ENCODE peak calls at places on chromosomes 11 and 22, in four cellular contexts. H is HCT116, Y is upper lobe of left lung, A is spleen. I is an unnamed sample.
A peak's percentile ranks its signal among the peaks of the same experiment; 100 is the strongest.

GRCh38 chr11:74157169-74157568 is 13.6 kb downstream of the C2CD3 start:
- DNase-seq in H (no peak), Y (no peak), A (no peak), I (no peak)

GRCh38 chr11:87859583-87859982 is 315.7 kb downstream of the RAB38 start:
- DNase-seq in H (no peak), Y (no peak), A (no peak), I (no peak)

GRCh38 chr11:57778318-57779037 is 16.9 kb downstream of the CTNND1 start:
- DNase-seq in H (peak; percentile 89), Y (no peak), A (peak; percentile 79), I (no peak)

GRCh38 chr11:36454991-36455611 is 55.0 kb downstream of the TRAF6 start:
- DNase-seq in H (no peak), Y (peak; percentile 43), A (no peak), I (no peak)

GRCh38 chr22:22425783-22426624 is 82.5 kb downstream of the ZNF280B start:
- DNase-seq in H (no peak), Y (no peak), A (no peak), I (no peak)

GRCh38 chr22:43118024-43118849 is 7.7 kb downstream of the BIK start:
- DNase-seq in H (no peak), Y (no peak), A (no peak), I (no peak)

GRCh38 chr11:85099522-85099921 is 527.6 kb downstream of the DLG2 start:
- DNase-seq in H (no peak), Y (no peak), A (no peak), I (no peak)

GRCh38 chr22:48907591-48907990 is 920.1 kb downstream of the BRD1 start:
- DNase-seq in H (no peak), Y (no peak), A (no peak), I (no peak)

GRCh38 chr11:94934362-94934761 is 39.0 kb downstream of the CWC15 start:
- DNase-seq in H (no peak), Y (no peak), A (no peak), I (no peak)

DNA sequence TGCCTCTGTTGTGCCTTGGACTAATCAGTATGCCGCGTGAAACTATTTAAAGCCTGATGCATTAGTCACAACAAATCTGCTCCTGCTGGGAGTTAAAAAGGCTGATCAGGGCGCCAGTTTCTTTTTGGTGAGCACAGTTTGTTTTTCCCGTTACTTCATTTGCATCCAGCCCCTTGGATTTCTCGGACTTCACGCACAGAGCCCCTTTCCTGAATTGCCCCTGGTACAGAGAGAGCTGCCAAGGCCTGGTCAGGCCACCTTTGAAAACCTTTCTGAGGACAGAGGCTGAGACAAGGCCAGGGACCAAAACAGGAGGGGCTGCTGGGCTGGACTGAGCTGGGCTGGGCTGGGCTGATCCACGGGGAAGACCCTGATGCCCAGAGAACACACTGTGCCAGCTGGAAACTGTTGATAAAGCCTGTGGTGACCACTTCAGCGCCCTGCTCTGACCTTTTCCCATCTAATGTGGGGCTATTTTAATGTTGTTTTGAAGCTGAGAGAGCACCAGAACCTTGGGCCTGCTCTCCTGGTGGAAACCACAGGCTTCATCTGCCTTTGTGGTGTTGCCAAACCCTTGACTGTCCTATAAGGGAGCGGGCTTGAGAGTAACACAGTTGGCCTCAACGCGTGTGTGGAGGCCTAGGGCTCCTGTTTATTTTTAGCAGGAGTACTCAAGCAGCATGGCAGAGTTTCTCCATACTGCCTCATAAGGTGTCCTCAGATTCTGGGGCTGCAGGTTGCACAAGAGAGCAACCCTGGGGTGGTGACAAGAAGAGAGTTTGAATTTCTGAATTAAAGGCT is 44.2 kb downstream of the NAV2 start:
- DNase-seq in H (no peak), Y (no peak), A (no peak), I (no peak)
- TF ChIP-seq POLR2AphosphoS5 in H (no peak), Y (no peak), A (no peak), I (no peak)

GRCh38 chr11:19777342-19778102 is 64.9 kb downstream of the NAV2 start:
- DNase-seq in H (no peak), Y (peak; percentile 43), A (no peak), I (peak; percentile 46)
- TF ChIP-seq POLR2A in H (no peak), Y (no peak), A (no peak), I (no peak)

GRCh38 chr11:62260261-62260953 is 9.6 kb upstream of the SCGB2A2 start:
- DNase-seq in H (no peak), Y (no peak), A (no peak), I (no peak)
- TF ChIP-seq POLR2AphosphoS5 in H (no peak), Y (no peak), A (no peak), I (no peak)

GRCh38 chr11:130512662-130513061 is 64.2 kb downstream of the ADAMTS15 start:
- DNase-seq in H (no peak), Y (no peak), A (no peak), I (no peak)

GRCh38 chr11:130514316-130514715 is 65.9 kb downstream of the ADAMTS15 start:
- DNase-seq in H (no peak), Y (no peak), A (no peak), I (no peak)

GRCh38 chr11:130511765-130512164 is 63.3 kb downstream of the ADAMTS15 start:
- DNase-seq in H (no peak), Y (no peak), A (no peak), I (no peak)

GRCh38 chr11:130514851-130515250 is 66.4 kb downstream of the ADAMTS15 start:
- DNase-seq in H (no peak), Y (no peak), A (no peak), I (no peak)

DNA sequence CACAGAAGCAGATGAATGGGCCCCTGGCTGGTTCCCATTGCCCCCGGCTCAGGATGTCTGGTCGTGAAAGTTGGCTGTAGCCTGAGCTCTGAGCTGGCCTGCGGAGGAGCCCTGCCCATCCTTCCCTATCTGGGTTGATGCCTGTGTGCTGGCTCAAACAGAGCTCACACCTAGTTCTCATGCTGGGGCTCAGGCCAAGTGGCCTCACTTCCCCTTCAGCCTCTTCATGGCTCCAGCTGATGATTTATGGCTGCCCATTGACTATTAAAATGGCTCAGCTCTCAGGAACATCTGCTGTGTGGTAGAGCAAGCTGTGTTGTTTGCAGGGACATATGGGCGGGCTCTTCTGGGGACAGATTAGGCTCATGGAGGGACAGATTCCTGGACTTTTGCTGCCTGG is 64.7 kb downstream of the ADAMTS15 start:
- DNase-seq in H (no peak), Y (no peak), A (no peak), I (no peak)
- TF ChIP-seq POLR2A in H (no peak), Y (no peak), A (no peak), I (no peak)

GRCh38 chr11:18581825-18582224 is 6.7 kb downstream of the UEVLD start:
- DNase-seq in H (no peak), Y (no peak), A (no peak), I (no peak)

GRCh38 chr11:18575361-18575760 is 13.2 kb downstream of the UEVLD start:
- DNase-seq in H (no peak), Y (no peak), A (no peak), I (no peak)

DNA sequence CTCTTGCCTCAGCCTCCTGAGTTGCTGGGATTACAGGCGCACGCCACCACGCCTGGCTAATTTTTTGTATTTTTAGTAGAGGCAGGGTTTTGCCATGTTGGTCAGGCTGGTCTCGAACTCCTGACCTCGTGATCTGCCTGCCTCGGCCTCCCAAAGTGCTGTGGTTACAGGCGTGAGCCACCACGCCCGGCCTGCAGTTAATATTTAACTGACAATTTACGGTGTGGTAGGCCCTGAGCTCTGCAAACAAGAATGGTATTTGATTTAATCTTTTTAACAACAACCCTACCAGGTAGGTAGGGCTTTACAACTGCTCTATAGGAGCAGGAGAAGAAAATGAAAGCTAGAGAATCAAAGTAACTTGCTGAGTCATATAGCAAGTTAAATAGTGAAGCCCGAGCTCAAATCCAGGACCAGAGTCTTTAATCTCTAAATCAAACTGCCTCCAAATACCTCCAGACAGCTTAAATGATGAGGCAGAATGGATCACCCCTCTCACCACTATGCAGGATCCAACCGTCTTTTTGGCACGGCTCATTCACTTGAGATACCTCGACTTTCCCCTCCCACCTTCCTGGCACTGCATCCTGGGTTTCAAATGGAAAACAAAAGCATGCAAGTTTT is 9.4 kb downstream of the UEVLD start:
- DNase-seq in H (no peak), Y (peak; percentile 14), A (no peak), I (no peak)
- TF ChIP-seq POLR2AphosphoS5 in H (no peak), Y (no peak), A (no peak), I (no peak)

DNA sequence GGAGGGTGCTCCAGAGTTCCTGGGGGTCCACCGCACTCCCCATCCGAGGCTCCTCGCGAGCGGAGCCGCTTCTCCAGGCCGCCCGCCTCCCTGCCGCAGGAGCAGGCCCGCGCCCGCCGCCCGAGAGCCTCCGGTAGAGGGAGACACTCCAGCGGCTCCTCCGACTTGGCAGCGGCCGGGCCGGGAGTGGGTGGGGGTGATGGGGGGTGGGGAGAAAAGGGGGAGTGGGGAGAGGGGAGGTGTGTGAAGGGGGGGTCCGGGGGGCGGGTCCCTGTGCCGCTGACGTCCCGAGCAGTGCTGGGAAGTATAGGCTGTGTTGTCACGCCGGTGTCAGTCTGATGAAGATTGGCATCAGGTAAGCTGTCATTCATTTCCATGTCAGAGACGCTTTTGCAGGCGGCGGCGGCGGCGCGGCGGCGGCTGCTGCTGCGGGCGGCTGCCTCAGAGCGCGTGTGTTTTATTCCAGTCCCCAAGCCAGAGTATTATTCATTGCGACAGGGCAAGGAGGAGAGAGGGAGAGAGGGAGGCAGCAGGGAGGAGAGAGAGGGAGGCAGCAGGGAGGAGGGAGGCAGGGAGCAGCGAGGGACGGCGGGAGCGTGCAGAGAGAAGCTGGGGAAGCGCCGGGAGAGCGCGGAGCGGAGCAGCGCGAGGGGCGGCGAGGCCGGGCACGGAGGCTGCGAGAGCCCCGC is at the start of gene PKNOX2:
- DNase-seq in H (peak; percentile 3), Y (peak; percentile 95), A (peak; percentile 88), I (peak; percentile 71)
- TF ChIP-seq POLR2A in H (no peak), Y (no peak), A (no peak), I (no peak)

GRCh38 chr11:2144549-2145220 is 5.5 kb upstream of the IGF2 start:
- DNase-seq in H (no peak), Y (no peak), A (no peak), I (no peak)
- TF ChIP-seq POLR2AphosphoS5 in H (no peak), Y (no peak), A (no peak), I (no peak)

GRCh38 chr11:110951041-110951440 is 238.8 kb upstream of the ARHGAP20 start:
- DNase-seq in H (no peak), Y (no peak), A (no peak), I (no peak)

GRCh38 chr11:110948112-110948511 is 235.9 kb upstream of the ARHGAP20 start:
- DNase-seq in H (no peak), Y (no peak), A (no peak), I (no peak)

GRCh38 chr11:110951609-110952008 is 239.4 kb upstream of the ARHGAP20 start:
- DNase-seq in H (no peak), Y (no peak), A (no peak), I (no peak)

GRCh38 chr11:110952150-110952549 is 239.9 kb upstream of the ARHGAP20 start:
- DNase-seq in H (no peak), Y (no peak), A (no peak), I (no peak)

GRCh38 chr11:110947100-110947499 is 234.9 kb upstream of the ARHGAP20 start:
- DNase-seq in H (no peak), Y (no peak), A (no peak), I (no peak)
- TF ChIP-seq POLR2A in H (no peak), Y (no peak), A (no peak), I (no peak)

I was measured in GM12891.